ENCODE peak calls at places on chromosomes 11 and 22, in nine cellular contexts. M is upper lobe of right lung, O is GM20000, A is cardiac fibroblast, P is non-pigmented ciliary epithelial cell, J is HT-29, R is GM18507, S is SK-N-DZ, C is right lobe of liver. Y is an unnamed sample.

GRCh38 chr11:612201-612960 is 3.4 kb downstream of the IRF7 start:
- DNase-seq in M (peak), O (no peak), A (peak), P (no peak), J (peak), R (no peak), S (no peak), C (peak), Y (peak)

GRCh38 chr11:565921-566509 is 5.2 kb downstream of the RASSF7 start:
- DNase-seq in M (no peak), O (no peak), A (no peak), P (no peak), J (peak), R (no peak), S (no peak), C (no peak), Y (no peak)

GRCh38 chr22:26057731-26058130 is 111.5 kb upstream of the SEZ6L start:
- DNase-seq in M (no peak), O (no peak), A (no peak), P (no peak), J (no peak), R (no peak), S (no peak), C (no peak), Y (no peak)

GRCh38 chr22:17698948-17699347 is 60.4 kb downstream of the BCL2L13 start:
- DNase-seq in M (no peak), O (no peak), A (no peak), P (no peak), J (no peak), R (no peak), S (no peak), C (no peak), Y (no peak)

GRCh38 chr22:25351631-25352293 is 132.3 kb downstream of the CRYBB2 start:
- DNase-seq in M (peak), O (no peak), A (no peak), P (no peak), J (no peak), R (no peak), S (no peak), C (peak), Y (no peak)

GRCh38 chr11:120667281-120667680 is 155.7 kb downstream of the GRIK4 start:
- DNase-seq in M (peak), O (no peak), A (no peak), P (no peak), J (no peak), R (no peak), S (no peak), C (no peak), Y (no peak)

GRCh38 chr11:95764267-95764898 is 25.2 kb downstream of the FAM76B start:
- DNase-seq in M (no peak), O (peak), A (peak), P (no peak), J (peak), R (peak), S (peak), C (no peak), Y (peak)

GRCh38 chr11:31802609-31802989 is 8.5 kb downstream of the PAX6 start:
- DNase-seq in M (no peak), O (peak), A (no peak), P (no peak), J (no peak), R (no peak), S (no peak), C (no peak), Y (no peak)

GRCh38 chr11:60771879-60772525 is 13.1 kb upstream of the MS4A10 start:
- DNase-seq in M (peak), O (no peak), A (peak), P (no peak), J (no peak), R (peak), S (no peak), C (no peak), Y (no peak)

GRCh38 chr11:134497586-134497985 is 85.5 kb upstream of the B3GAT1 start:
- DNase-seq in M (peak), O (no peak), A (no peak), P (no peak), J (peak), R (no peak), S (no peak), C (no peak), Y (no peak)

GRCh38 chr22:42791721-42792452 is 65.2 kb downstream of the ARFGAP3 start:
- DNase-seq in M (peak), O (no peak), A (no peak), P (no peak), J (no peak), R (no peak), S (no peak), C (no peak), Y (peak)

GRCh38 chr11:69744435-69744834 is 30.7 kb downstream of the FGF4 start:
- DNase-seq in M (no peak), O (no peak), A (peak), P (peak), J (no peak), R (no peak), S (no peak), C (no peak), Y (peak)

GRCh38 chr11:117820071-117820470 is 4.5 kb downstream of the FXYD2 start:
- DNase-seq in M (no peak), O (no peak), A (no peak), P (no peak), J (peak), R (no peak), S (no peak), C (no peak), Y (no peak)

GRCh38 chr11:128098840-128099239 is 488.5 kb downstream of the ETS1 start:
- DNase-seq in M (no peak), O (no peak), A (no peak), P (no peak), J (no peak), R (no peak), S (no peak), C (no peak), Y (no peak)

GRCh38 chr11:35214792-35215193 is 75.8 kb downstream of the CD44 start:
- DNase-seq in M (no peak), O (no peak), A (peak), P (peak), J (no peak), R (no peak), S (no peak), C (no peak), Y (peak)

GRCh38 chr11:77065878-77066228 is 918 bp upstream of the CAPN5 start:
- DNase-seq in M (peak), O (peak), A (peak), P (no peak), J (no peak), R (no peak), S (no peak), C (peak), Y (peak)

GRCh38 chr11:82683029-82683428 is 50.6 kb downstream of the FAM181B start:
- DNase-seq in M (no peak), O (no peak), A (no peak), P (no peak), J (no peak), R (no peak), S (no peak), C (no peak), Y (no peak)

GRCh38 chr11:117438371-117439000 is 110.8 kb downstream of the CEP164 start:
- DNase-seq in M (no peak), O (no peak), A (peak), P (no peak), J (no peak), R (no peak), S (no peak), C (no peak), Y (no peak)

GRCh38 chr11:59802639-59803176 is 7.9 kb downstream of the MRPL16 start:
- DNase-seq in M (no peak), O (peak), A (peak), P (no peak), J (peak), R (no peak), S (peak), C (no peak), Y (peak)

GRCh38 chr22:48888466-48889208 is 939.0 kb downstream of the BRD1 start:
- DNase-seq in M (peak), O (no peak), A (no peak), P (no peak), J (no peak), R (no peak), S (no peak), C (no peak), Y (no peak)

GRCh38 chr11:17751558-17751957 is 17.0 kb downstream of the KCNC1 start:
- DNase-seq in M (no peak), O (no peak), A (no peak), P (no peak), J (no peak), R (no peak), S (no peak), C (no peak), Y (no peak)

GRCh38 chr11:11416502-11416901 is 63.5 kb upstream of the CSNK2A3 start:
- DNase-seq in M (no peak), O (no peak), A (peak), P (no peak), J (no peak), R (no peak), S (no peak), C (no peak), Y (peak)

GRCh38 chr11:27373856-27374602 is 11.0 kb upstream of the CCDC34 start:
- DNase-seq in M (no peak), O (no peak), A (no peak), P (no peak), J (no peak), R (no peak), S (no peak), C (no peak), Y (no peak)

GRCh38 chr11:61028135-61028729 is 56.8 kb downstream of the CD6 start:
- DNase-seq in M (no peak), O (no peak), A (no peak), P (no peak), J (no peak), R (no peak), S (no peak), C (no peak), Y (no peak)

GRCh38 chr11:46728659-46729040 is 9.6 kb downstream of the F2 start:
- DNase-seq in M (peak), O (no peak), A (no peak), P (no peak), J (no peak), R (no peak), S (no peak), C (no peak), Y (no peak)

GRCh38 chr11:72338741-72339140 is 94.8 kb upstream of the PHOX2A start:
- DNase-seq in M (no peak), O (no peak), A (no peak), P (no peak), J (peak), R (no peak), S (no peak), C (no peak), Y (peak)